ENCODE peak calls at places on chromosomes 12 and 14, in eight cellular contexts. W, Y, P, G, U, D, B and L are unnamed samples.

GRCh38 chr14:61458766-61459165 is 137.4 kb downstream of the PRKCH start:
- DNase-seq in D (no peak), W (no peak), U (no peak), G (no peak), P (no peak), B (no peak), Y (no peak), L (no peak)

GRCh38 chr12:121300083-121300819 is 3.7 kb upstream of the CAMKK2 start:
- DNase-seq in D (no peak), G (no peak), W (no peak), U (no peak), Y (no peak), B (no peak), P (no peak), L (no peak)

GRCh38 chr14:64137657-64138290 is 156.4 kb downstream of the ESR2 start:
- DNase-seq in D (no peak), W (no peak), U (no peak), Y (peak), P (no peak), B (no peak), G (peak), L (no peak)

GRCh38 chr14:34199585-34199984 is 248.7 kb upstream of the EGLN3 start:
- DNase-seq in W (no peak), B (no peak), Y (no peak), D (no peak), G (no peak), U (no peak), P (no peak), L (no peak)

GRCh38 chr12:5391638-5392037 is 40.3 kb upstream of the NTF3 start:
- DNase-seq in U (no peak), Y (no peak), D (no peak), B (no peak), G (no peak), P (no peak), W (no peak), L (no peak)

GRCh38 chr14:80978403-80978802 is 23.0 kb downstream of the TSHR start:
- DNase-seq in P (no peak), W (no peak), B (no peak), D (peak), U (no peak), G (no peak), Y (peak), L (no peak)

GRCh38 chr12:100239589-100239988 is 27.3 kb downstream of the DEPDC4 start:
- DNase-seq in P (no peak), Y (no peak), D (no peak), G (no peak), B (no peak), W (no peak), U (no peak), L (no peak)

GRCh38 chr14:104292084-104292970 is 153.9 kb downstream of the KIF26A start:
- DNase-seq in Y (no peak), D (no peak), G (no peak), P (no peak), U (no peak), B (no peak), W (no peak), L (no peak)

GRCh38 chr14:64060199-64060545 is 207.4 kb downstream of the SYNE2 start:
- DNase-seq in Y (no peak), B (no peak), D (no peak), G (no peak), W (no peak), P (no peak), U (no peak), L (no peak)

GRCh38 chr12:109461846-109462766 is 15.0 kb downstream of the KCTD10 start:
- DNase-seq in B (no peak), D (peak), G (peak), Y (no peak), W (no peak), P (peak), U (no peak), L (no peak)

GRCh38 chr12:513446-513845 is 53.7 kb downstream of the B4GALNT3 start:
- DNase-seq in P (no peak), U (no peak), B (no peak), D (no peak), W (no peak), G (no peak), Y (no peak), L (no peak)

GRCh38 chr14:34051966-34052657 is 101.2 kb upstream of the EGLN3 start:
- DNase-seq in P (peak), B (peak), G (no peak), W (no peak), D (no peak), Y (no peak), U (peak), L (no peak)

GRCh38 chr12:76719171-76719631 is 44.7 kb upstream of the ZDHHC17 start:
- DNase-seq in D (no peak), W (no peak), U (no peak), Y (peak), G (no peak), P (no peak), B (no peak), L (no peak)

GRCh38 chr12:114925076-114925475 is 241.1 kb upstream of the TBX3 start:
- DNase-seq in Y (no peak), B (no peak), W (no peak), D (no peak), U (no peak), P (no peak), G (no peak), L (no peak)

GRCh38 chr12:68334136-68334535 is 2.0 kb upstream of the MDM1 start:
- DNase-seq in U (peak), P (no peak), D (peak), W (no peak), B (no peak), Y (peak), G (no peak), L (no peak)

GRCh38 chr12:130576286-130576933 is 139.7 kb downstream of the RIMBP2 start:
- DNase-seq in W (no peak), B (no peak), D (peak), U (no peak), G (no peak), Y (no peak), P (no peak), L (no peak)

GRCh38 chr14:63759454-63759853 is 31.6 kb upstream of the SGPP1 start:
- DNase-seq in B (no peak), D (no peak), U (peak), W (no peak), P (no peak), G (no peak), Y (no peak), L (no peak)

GRCh38 chr14:98008381-98009113 is 1211.4 kb downstream of the VRK1 start:
- DNase-seq in U (no peak), Y (no peak), W (no peak), D (no peak), P (no peak), G (no peak), B (no peak), L (no peak)

GRCh38 chr12:41681898-41682297 is 462.8 kb downstream of the GXYLT1 start:
- DNase-seq in P (no peak), Y (peak), B (no peak), W (no peak), G (no peak), U (no peak), D (no peak), L (no peak)

GRCh38 chr12:87967871-87968270 is 61.3 kb downstream of the C12orf50 start:
- DNase-seq in B (no peak), W (no peak), P (no peak), G (no peak), Y (no peak), U (no peak), D (no peak), L (no peak)

GRCh38 chr12:57611810-57612710 is 825 bp downstream of the ARHGEF25 start:
- DNase-seq in W (no peak), U (no peak), Y (peak), G (no peak), B (no peak), P (no peak), D (peak), L (no peak)

GRCh38 chr12:44816446-44817017 is 59.6 kb downstream of the NELL2 start:
- DNase-seq in W (no peak), B (no peak), U (no peak), D (no peak), Y (no peak), G (no peak), P (no peak), L (no peak)

GRCh38 chr14:104687601-104688504 is 1.6 kb upstream of the INF2 start:
- DNase-seq in P (peak), Y (peak), G (no peak), W (no peak), D (no peak), B (peak), U (no peak), L (no peak)

GRCh38 chr12:14193623-14194022 is 171.9 kb upstream of the ATF7IP start:
- DNase-seq in W (no peak), U (no peak), P (no peak), B (no peak), D (peak), Y (peak), G (no peak), L (no peak)

GRCh38 chr12:113727651-113728061 is 238.5 kb downstream of the RBM19 start:
- DNase-seq in D (no peak), P (peak), W (no peak), G (no peak), Y (no peak), U (no peak), B (peak), L (peak)

GRCh38 chr12:12327802-12328201 is 22.2 kb downstream of the MANSC1 start:
- DNase-seq in D (peak), B (peak), P (peak), G (peak), Y (peak), U (peak), W (peak), L (no peak)

GRCh38 chr12:121259074-121259473 is 37.4 kb downstream of the CAMKK2 start:
- DNase-seq in W (no peak), G (no peak), D (no peak), P (no peak), Y (no peak), B (no peak), U (no peak), L (no peak)

GRCh38 chr12:50282581-50283229 is 615 bp downstream of the LIMA1 start:
- DNase-seq in U (no peak), W (no peak), Y (no peak), P (no peak), D (no peak), G (peak), B (no peak), L (no peak)

GRCh38 chr12:116601524-116601923 is 42.3 kb downstream of the MAP1LC3B2 start:
- DNase-seq in Y (no peak), P (no peak), U (no peak), B (no peak), D (no peak), G (peak), W (no peak), L (no peak)

GRCh38 chr12:13127476-13127875 is 24.0 kb upstream of the GSG1 start:
- DNase-seq in W (no peak), Y (no peak), B (no peak), G (no peak), D (no peak), U (no peak), P (peak), L (no peak)

GRCh38 chr12:75489613-75490210 is 9.2 kb downstream of the GLIPR1 start:
- DNase-seq in U (no peak), B (peak), W (no peak), D (no peak), P (no peak), G (no peak), Y (peak), L (no peak)
- TF ChIP-seq REST in U (no peak), B (no peak), W (no peak), D (no peak), P (no peak), G (no peak), Y (no peak), L (no peak)

DNA sequence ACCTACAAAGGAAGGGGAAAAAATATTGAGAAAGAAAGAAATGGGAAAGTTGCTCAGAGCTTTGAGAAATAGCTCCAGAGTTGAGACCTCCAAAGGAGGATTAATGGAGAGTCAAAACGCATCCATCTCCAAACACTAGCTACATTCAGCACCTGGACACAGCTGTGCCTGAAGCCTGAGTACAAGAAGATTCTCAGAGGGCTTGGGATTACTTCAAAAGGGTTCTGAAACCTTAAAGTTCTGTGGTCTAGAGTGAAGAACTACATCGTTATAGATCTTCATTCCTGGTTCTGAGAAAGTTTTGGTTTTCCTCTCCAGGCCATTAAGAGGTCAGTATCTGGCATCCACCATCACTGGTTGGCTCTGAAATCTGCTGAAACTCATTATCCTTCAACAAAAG is 10.5 kb upstream of the TMED10 start:
- DNase-seq in Y (no peak), G (no peak), U (no peak), D (no peak), B (no peak), W (no peak), P (no peak), L (no peak)
- TF ChIP-seq CTCF in Y (no peak), G (no peak), U (no peak), D (no peak), B (no peak), W (no peak), P (no peak), L (no peak)

DNA sequence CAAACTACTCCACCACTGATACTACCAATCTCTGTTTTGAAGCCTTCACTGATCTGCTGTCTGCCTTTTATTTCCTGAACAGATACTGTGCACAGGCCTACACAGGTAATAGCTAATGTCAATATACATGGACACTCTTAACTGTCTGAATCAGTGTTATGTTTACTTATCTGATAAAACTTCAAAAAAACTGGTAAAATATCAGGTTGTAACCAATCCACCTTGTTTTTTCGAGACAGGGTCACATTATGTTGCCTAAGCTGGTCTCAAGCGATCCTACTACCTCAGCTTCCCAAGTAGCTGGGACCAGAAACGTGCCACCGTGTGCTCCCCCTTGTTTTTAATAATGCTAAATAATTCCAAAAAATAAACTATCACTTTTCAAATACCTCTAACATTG is 43.5 kb downstream of the HECTD1 start:
- DNase-seq in B (no peak), W (no peak), U (no peak), Y (no peak), P (peak), G (no peak), D (no peak), L (no peak)
- TF ChIP-seq POLR2AphosphoS5 in B (no peak), W (no peak), U (no peak), Y (no peak), P (no peak), G (no peak), D (no peak), L (no peak)

DNA sequence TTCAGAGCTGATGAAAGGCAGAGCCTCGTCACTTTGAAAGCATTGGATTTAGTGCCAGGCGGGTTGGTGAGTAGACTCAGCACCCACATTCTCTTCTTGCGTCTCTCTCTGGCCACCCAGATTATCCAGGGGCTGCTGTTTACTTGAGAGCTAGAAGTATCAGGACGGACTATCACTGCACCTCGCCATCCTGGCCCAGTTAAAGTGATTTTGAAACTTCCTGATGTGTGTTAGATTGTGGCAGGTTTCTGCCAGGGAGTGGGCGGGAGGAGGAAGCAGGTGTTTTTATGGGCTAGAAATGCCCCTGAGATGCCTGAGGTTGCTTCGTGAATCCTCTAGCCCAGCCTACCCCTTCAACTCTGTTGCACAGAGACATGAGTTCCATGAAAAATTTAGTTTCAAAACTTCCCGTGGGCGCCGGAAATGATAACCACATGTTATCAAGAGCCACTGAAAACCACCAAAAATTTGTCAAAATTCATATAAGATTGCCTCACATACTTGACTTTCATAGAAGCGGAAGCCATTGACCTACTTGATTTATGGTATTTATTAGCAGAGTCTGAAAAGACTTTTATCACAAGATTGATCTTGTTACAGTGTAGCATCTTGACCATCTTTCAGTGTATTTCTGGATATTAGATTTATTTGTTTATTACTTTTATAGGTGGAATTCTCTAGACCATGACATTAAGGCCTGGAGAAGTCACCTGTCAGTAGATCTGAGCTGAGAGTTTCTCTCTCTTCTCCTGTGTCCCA is 466.0 kb downstream of the RAD51B start:
- DNase-seq in B (no peak), U (peak), W (peak), P (no peak), Y (no peak), D (no peak), G (no peak), L (no peak)
- TF ChIP-seq REST in B (no peak), U (peak), W (no peak), P (no peak), Y (no peak), D (no peak), G (no peak), L (no peak)

DNA sequence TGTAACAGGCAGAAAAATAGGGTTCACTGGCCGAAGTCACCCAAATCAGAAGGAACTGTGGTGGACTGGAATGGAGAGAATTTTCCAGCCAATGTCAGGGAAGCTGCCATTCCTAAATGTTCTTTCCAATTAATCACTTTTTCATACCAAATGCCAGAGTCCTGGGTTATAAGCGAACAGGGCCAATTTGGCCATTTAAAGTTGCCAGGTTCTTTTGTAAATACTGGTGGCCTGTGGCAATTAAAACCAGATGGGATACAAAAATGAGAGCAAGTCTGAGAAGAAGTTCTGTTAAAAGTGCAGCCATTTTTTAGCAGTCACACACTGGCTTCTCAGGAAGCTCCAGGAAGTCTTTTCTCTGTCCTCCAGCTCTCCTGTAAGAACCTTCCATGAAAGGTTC is 117.4 kb upstream of the OVCH1 start:
- DNase-seq in U (no peak), B (no peak), P (no peak), G (no peak), Y (no peak), D (no peak), W (no peak), L (no peak)
- TF ChIP-seq CTCF in U (no peak), B (no peak), P (no peak), G (no peak), Y (no peak), D (no peak), W (no peak), L (no peak)

GRCh38 chr14:100049220-100049619 is 16.0 kb upstream of the EVL start:
- DNase-seq in D (no peak), Y (no peak), G (no peak), B (no peak), P (peak), W (no peak), U (no peak), L (no peak)
- TF ChIP-seq POLR2AphosphoS5 in D (no peak), Y (no peak), G (no peak), B (no peak), P (no peak), W (no peak), U (no peak), L (no peak)